ENCODE peak calls at places on chromosomes 12 and 14, in four cellular contexts. One of them, this sample, is unnamed.

GRCh38 chr12:4435537-4435936 is 10.1 kb downstream of the FGF6 start:
- DNase-seq in WTC11: no peak
- DNase-seq in T-helper 17 cell: no peak
- DNase-seq in amniotic stem cell: no peak
- DNase-seq in this sample: no peak

GRCh38 chr14:20723458-20723857 is 22.2 kb upstream of the EDDM3A start:
- DNase-seq in T-helper 17 cell: no peak
- DNase-seq in amniotic stem cell: no peak
- DNase-seq in WTC11: peak; percentile 51
- DNase-seq in this sample: no peak

GRCh38 chr14:46048127-46048526 is 603.5 kb downstream of the RPL10L start:
- DNase-seq in WTC11: peak; percentile 59
- DNase-seq in T-helper 17 cell: no peak
- DNase-seq in amniotic stem cell: no peak
- DNase-seq in this sample: no peak

GRCh38 chr14:67269338-67270060 is 28.3 kb downstream of the PALS1 start:
- DNase-seq in amniotic stem cell: peak; percentile 77
- DNase-seq in WTC11: no peak
- DNase-seq in T-helper 17 cell: no peak
- DNase-seq in this sample: no peak

GRCh38 chr12:127485528-127485927 is 781.4 kb upstream of the TMEM132C start:
- DNase-seq in T-helper 17 cell: no peak
- DNase-seq in amniotic stem cell: peak; percentile 91
- DNase-seq in WTC11: no peak
- DNase-seq in this sample: no peak

GRCh38 chr12:106271575-106272505 is 24.0 kb upstream of the CKAP4 start:
- DNase-seq in WTC11: no peak
- DNase-seq in amniotic stem cell: no peak
- DNase-seq in T-helper 17 cell: no peak
- DNase-seq in this sample: no peak

GRCh38 chr14:105026033-105026785 is 5.3 kb upstream of the CDCA4 start:
- DNase-seq in T-helper 17 cell: no peak
- DNase-seq in amniotic stem cell: no peak
- DNase-seq in WTC11: no peak
- DNase-seq in this sample: no peak

GRCh38 chr12:34299802-34300193 is 277.5 kb downstream of the ALG10 start:
- DNase-seq in T-helper 17 cell: no peak
- DNase-seq in WTC11: no peak
- DNase-seq in amniotic stem cell: no peak
- DNase-seq in this sample: no peak

GRCh38 chr14:47539065-47539464 is 136.3 kb downstream of the MDGA2 start:
- DNase-seq in amniotic stem cell: no peak
- DNase-seq in T-helper 17 cell: no peak
- DNase-seq in WTC11: no peak
- DNase-seq in this sample: no peak

GRCh38 chr12:122646568-122647220 is 56.5 kb downstream of the HCAR2 start:
- DNase-seq in WTC11: no peak
- DNase-seq in T-helper 17 cell: no peak
- DNase-seq in amniotic stem cell: peak; percentile 19
- DNase-seq in this sample: peak; percentile 9

GRCh38 chr14:68554231-68554630 is 238.6 kb downstream of the ZFP36L1 start:
- DNase-seq in amniotic stem cell: no peak
- DNase-seq in T-helper 17 cell: no peak
- DNase-seq in WTC11: no peak
- DNase-seq in this sample: no peak

GRCh38 chr12:103742349-103742784 is 98.7 kb downstream of the NT5DC3 start:
- DNase-seq in amniotic stem cell: no peak
- DNase-seq in T-helper 17 cell: no peak
- DNase-seq in WTC11: no peak
- DNase-seq in this sample: no peak

GRCh38 chr12:57524814-57525614 is 2.4 kb downstream of the MBD6 start:
- DNase-seq in T-helper 17 cell: no peak
- DNase-seq in amniotic stem cell: no peak
- DNase-seq in WTC11: no peak
- DNase-seq in this sample: no peak

GRCh38 chr12:10372534-10372931 is 17.3 kb downstream of the KLRK1 start:
- DNase-seq in amniotic stem cell: no peak
- DNase-seq in T-helper 17 cell: no peak
- DNase-seq in WTC11: no peak
- DNase-seq in this sample: no peak

GRCh38 chr12:109553471-109553870 is 19.8 kb downstream of the MMAB start:
- DNase-seq in amniotic stem cell: no peak
- DNase-seq in T-helper 17 cell: no peak
- DNase-seq in WTC11: no peak
- DNase-seq in this sample: no peak

GRCh38 chr14:101876539-101876938 is 87.8 kb upstream of the DYNC1H1 start:
- DNase-seq in WTC11: no peak
- DNase-seq in amniotic stem cell: no peak
- DNase-seq in T-helper 17 cell: peak; percentile 64
- DNase-seq in this sample: peak; percentile 84

GRCh38 chr14:75715926-75716780 is 55.1 kb downstream of the TTLL5 start:
- DNase-seq in amniotic stem cell: peak; percentile 22
- DNase-seq in WTC11: no peak
- DNase-seq in T-helper 17 cell: no peak
- DNase-seq in this sample: no peak

GRCh38 chr12:105322070-105322469 is 8.4 kb upstream of the C12orf75 start:
- DNase-seq in amniotic stem cell: peak; percentile 53
- DNase-seq in WTC11: no peak
- DNase-seq in T-helper 17 cell: no peak
- DNase-seq in this sample: no peak

GRCh38 chr12:28602760-28603638 is 412.7 kb downstream of the CCDC91 start:
- DNase-seq in amniotic stem cell: no peak
- DNase-seq in WTC11: no peak
- DNase-seq in T-helper 17 cell: no peak
- DNase-seq in this sample: no peak

GRCh38 chr14:45526715-45527549 is 273.9 kb upstream of the MIS18BP1 start:
- DNase-seq in T-helper 17 cell: no peak
- DNase-seq in amniotic stem cell: no peak
- DNase-seq in WTC11: peak; percentile 51
- DNase-seq in this sample: no peak

GRCh38 chr12:43858991-43859390 is 23.1 kb downstream of the TMEM117 start:
- DNase-seq in amniotic stem cell: no peak
- DNase-seq in WTC11: no peak
- DNase-seq in T-helper 17 cell: no peak
- DNase-seq in this sample: no peak

GRCh38 chr14:67940894-67941455 is 121.4 kb downstream of the RAD51B start:
- DNase-seq in amniotic stem cell: no peak
- DNase-seq in WTC11: no peak
- DNase-seq in T-helper 17 cell: no peak
- DNase-seq in this sample: no peak

GRCh38 chr12:19759229-19759628 is 319.9 kb downstream of the AEBP2 start:
- DNase-seq in WTC11: no peak
- DNase-seq in T-helper 17 cell: no peak
- DNase-seq in amniotic stem cell: no peak
- DNase-seq in this sample: no peak

GRCh38 chr12:1670815-1671268 is 20.0 kb upstream of the ADIPOR2 start:
- DNase-seq in WTC11: no peak
- DNase-seq in T-helper 17 cell: no peak
- DNase-seq in amniotic stem cell: no peak
- DNase-seq in this sample: no peak

GRCh38 chr12:93443576-93443975 is 1.8 kb upstream of the UBE2N start:
- DNase-seq in T-helper 17 cell: no peak
- DNase-seq in WTC11: no peak
- DNase-seq in amniotic stem cell: no peak
- DNase-seq in this sample: no peak

GRCh38 chr12:120971299-120972180 is 6.8 kb upstream of the HNF1A start:
- DNase-seq in T-helper 17 cell: no peak
- DNase-seq in amniotic stem cell: peak; percentile 23
- DNase-seq in WTC11: no peak
- DNase-seq in this sample: peak; percentile 60

GRCh38 chr12:110822821-110823415 is 23.9 kb upstream of the CCDC63 start:
- DNase-seq in WTC11: no peak
- DNase-seq in amniotic stem cell: no peak
- DNase-seq in T-helper 17 cell: no peak
- DNase-seq in this sample: no peak

This sample was measured in CD4-positive, alpha-beta memory T cell.